ENCODE peak calls at places on chromosomes 7 and 10, in eight cellular contexts. H is fibroblast of lung, K is GM23248, V is H9, W is neuronal stem cell, I is GM23338, Y is IMR-90, Z is neural progenitor cell. L is an unnamed sample.

GRCh38 chr10:119305860-119306513 is 98.6 kb downstream of the GRK5 start:
- DNase-seq in Y (peak; percentile 99), H (peak; percentile 91), Z (no peak), I (no peak), W (no peak), K (peak; percentile 98), V (no peak), L (peak; percentile 96)

GRCh38 chr10:16795410-16796073 is 21.7 kb downstream of the RSU1 start:
- DNase-seq in H (no peak), Z (no peak), V (no peak), Y (no peak), I (no peak), K (no peak), W (no peak), L (no peak)

GRCh38 chr7:122092964-122093797 is 50.9 kb downstream of the AASS start:
- DNase-seq in H (peak; percentile 85), V (peak; percentile 71), Y (peak; percentile 82), K (peak; percentile 64), Z (peak; percentile 72), I (peak; percentile 87), W (peak; percentile 68), L (peak; percentile 61)

GRCh38 chr7:97293031-97293430 is 175.5 kb downstream of the SDHAF3 start:
- DNase-seq in W (no peak), K (no peak), H (no peak), Z (no peak), I (no peak), Y (no peak), V (no peak), L (no peak)

GRCh38 chr10:33365871-33366411 is 31.5 kb upstream of the NRP1 start:
- DNase-seq in Z (no peak), K (peak; percentile 92), Y (peak; percentile 98), H (peak; percentile 94), V (no peak), I (no peak), W (no peak), L (no peak)

GRCh38 chr7:116571037-116571436 is 46.2 kb downstream of the CAV1 start:
- DNase-seq in Z (no peak), K (peak; percentile 92), Y (peak; percentile 93), H (peak; percentile 87), W (no peak), V (no peak), I (no peak), L (no peak)

GRCh38 chr7:1725199-1725701 is 55.2 kb downstream of the ELFN1 start:
- DNase-seq in K (peak; percentile 61), V (peak; percentile 59), H (peak; percentile 27), Z (peak; percentile 38), Y (no peak), W (no peak), I (peak; percentile 67), L (no peak)

GRCh38 chr7:45973725-45974532 is 52.9 kb upstream of the IGFBP3 start:
- DNase-seq in V (no peak), Y (peak; percentile 43), I (no peak), H (no peak), K (no peak), W (no peak), Z (no peak), L (no peak)

GRCh38 chr7:40175725-40176510 is 41.1 kb downstream of the SUGCT start:
- DNase-seq in Z (no peak), I (no peak), H (peak; percentile 8), K (peak; percentile 65), W (no peak), V (no peak), Y (peak; percentile 69), L (no peak)

GRCh38 chr10:72736176-72736795 is 44.3 kb downstream of the MCU start:
- DNase-seq in H (peak; percentile 74), K (peak; percentile 85), V (no peak), Y (peak; percentile 49), W (no peak), I (no peak), Z (no peak), L (no peak)

GRCh38 chr7:151035024-151035717 is 6.9 kb downstream of the ABCB8 start:
- DNase-seq in K (no peak), V (no peak), Y (no peak), W (no peak), H (no peak), Z (no peak), I (no peak), L (no peak)

GRCh38 chr7:50531928-50532327 is 33.3 kb downstream of the DDC start:
- DNase-seq in K (peak; percentile 70), V (no peak), I (no peak), H (peak; percentile 36), Y (peak; percentile 45), Z (no peak), W (no peak), L (no peak)

GRCh38 chr10:116985611-116986010 is 19.4 kb downstream of the SHTN1 start:
- DNase-seq in Y (peak; percentile 53), K (peak; percentile 1), H (no peak), Z (no peak), I (no peak), W (no peak), V (no peak), L (no peak)

GRCh38 chr7:20083781-20084180 is 133.4 kb downstream of the MACC1 start:
- DNase-seq in V (no peak), Z (no peak), H (peak; percentile 50), I (no peak), Y (peak; percentile 3), K (peak; percentile 96), W (no peak), L (no peak)

GRCh38 chr10:29862926-29863614 is 196.3 kb downstream of the JCAD start:
- DNase-seq in Z (no peak), H (peak; percentile 55), V (no peak), Y (peak; percentile 80), I (no peak), W (no peak), K (peak; percentile 79), L (no peak)

GRCh38 chr10:114367676-114368391 is 36.5 kb downstream of the AFAP1L2 start:
- DNase-seq in V (no peak), K (no peak), H (peak; percentile 69), Y (no peak), W (no peak), I (no peak), Z (no peak), L (no peak)

GRCh38 chr7:25831901-25832411 is 320.0 kb upstream of the NFE2L3 start:
- DNase-seq in V (no peak), W (no peak), K (no peak), Y (peak; percentile 33), I (peak; percentile 19), Z (peak; percentile 37), H (peak; percentile 78), L (no peak)

GRCh38 chr10:60606343-60607080 is 171.8 kb upstream of the CDK1 start:
- DNase-seq in Y (peak; percentile 59), V (no peak), K (peak; percentile 79), H (peak; percentile 64), W (no peak), I (no peak), Z (no peak), L (no peak)

GRCh38 chr7:102044984-102045673 is 227.7 kb downstream of the CUX1 start:
- DNase-seq in Y (peak; percentile 93), I (no peak), Z (peak; percentile 15), V (no peak), K (peak; percentile 89), W (no peak), H (peak; percentile 98), L (no peak)

GRCh38 chr10:96814264-96814663 is 17.8 kb upstream of the LCOR start:
- DNase-seq in H (peak; percentile 41), I (no peak), K (peak; percentile 89), W (no peak), V (no peak), Z (no peak), Y (peak; percentile 86), L (no peak)

GRCh38 chr7:151168022-151168786 is 710 bp upstream of the GBX1 start:
- DNase-seq in V (peak; percentile 78), Z (peak; percentile 78), W (peak; percentile 48), H (no peak), K (peak; percentile 37), I (peak; percentile 82), Y (no peak), L (peak; percentile 17)

DNA sequence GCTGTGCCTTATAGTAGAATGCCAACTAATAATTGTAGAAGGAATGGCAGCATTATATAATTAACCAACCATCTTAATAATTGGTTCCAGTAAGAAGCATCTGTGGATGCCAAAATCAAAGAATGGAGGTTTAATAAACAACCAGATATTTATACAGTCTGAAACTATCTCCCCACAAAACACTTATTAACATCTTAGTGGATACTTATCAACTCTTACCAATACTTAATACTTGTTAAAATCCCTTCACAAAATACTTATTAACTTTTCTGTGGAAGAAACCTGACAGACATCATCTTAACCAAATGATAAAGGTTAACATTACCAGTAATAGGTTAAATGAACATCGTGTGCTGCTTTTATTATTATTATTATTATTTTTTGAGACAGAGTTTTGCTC is 29.1 kb upstream of the FAM107B start:
- DNase-seq in I (no peak), K (no peak), V (no peak), Z (no peak), Y (no peak), W (no peak), H (no peak), L (no peak)
- H3K4me1 ChIP-seq in I (no peaks in the 10 kb centered on the region), K (no peaks in the 10 kb centered on the region), V (no peaks in the 10 kb centered on the region), Z (no peaks in the 10 kb centered on the region), Y (no peaks in the 10 kb centered on the region), W (no peaks in the 10 kb centered on the region), H (no peaks in the 10 kb centered on the region), L (peaks cover 26% of the 10 kb centered on the region)

GRCh38 chr10:87927091-87927490 is 63.7 kb downstream of the PTEN start:
- DNase-seq in K (peak; percentile 20), V (no peak), Z (no peak), H (no peak), Y (no peak), I (no peak), W (no peak), L (no peak)

GRCh38 chr10:87928996-87929395 is 65.6 kb downstream of the PTEN start:
- DNase-seq in V (no peak), H (no peak), Y (no peak), Z (no peak), K (no peak), W (no peak), I (no peak), L (no peak)

GRCh38 chr10:87930141-87930540 is 66.7 kb downstream of the PTEN start:
- DNase-seq in W (no peak), I (no peak), Z (no peak), H (no peak), K (no peak), V (no peak), Y (no peak), L (no peak)

GRCh38 chr10:87931836-87932230 is 68.4 kb downstream of the PTEN start:
- DNase-seq in Y (peak; percentile 60), I (no peak), W (no peak), Z (no peak), V (no peak), H (no peak), K (peak; percentile 67), L (no peak)

GRCh38 chr10:87930929-87931835 is 67.8 kb downstream of the PTEN start:
- DNase-seq in W (no peak), I (no peak), K (no peak), V (no peak), Z (no peak), H (no peak), Y (no peak), L (no peak)
- H3K4me2 ChIP-seq in W (no peak overlapping the region), I (no peak overlapping the region), K (peak overlapping the region; percentile 14), V (no peak overlapping the region), Z (no peak overlapping the region), H (peak overlapping the region; percentile 40), Y (peak overlapping the region; percentile 36), L (no peak overlapping the region)

GRCh38 chr7:14691034-14691433 is 211.5 kb downstream of the DGKB start:
- DNase-seq in Z (no peak), H (no peak), I (no peak), Y (no peak), W (no peak), K (no peak), V (no peak), L (no peak)
- H2AFZ ChIP-seq in Z (peak overlapping the region; percentile 43), H (no peak overlapping the region), I (no peak overlapping the region), Y (no peak overlapping the region), W (no peak overlapping the region), K (no peak overlapping the region), V (no peak overlapping the region), L (no peak overlapping the region)

GRCh38 chr10:14654821-14655382 is 119.8 kb downstream of the FAM107B start:
- DNase-seq in I (no peak), V (no peak), Y (no peak), H (no peak), K (no peak), W (no peak), Z (no peak), L (no peak)
- H3K4me1 ChIP-seq in I (peaks cover 7% of the 10 kb centered on the region), V (peaks cover 3% of the 10 kb centered on the region), Y (peaks cover 10% of the 10 kb centered on the region), H (peaks cover 2% of the 10 kb centered on the region), K (peaks cover 37% of the 10 kb centered on the region), W (peaks cover 19% of the 10 kb centered on the region), Z (peaks cover 36% of the 10 kb centered on the region), L (peaks cover 85% of the 10 kb centered on the region)

L was measured in OCI-LY7.